ENCODE peak calls at places on chromosome 15, in ten cellular contexts. One of them, this sample, is unnamed.

GRCh38 chr15:75796321-75796720 is 46.9 kb upstream of the UBE2Q2 start:
- DNase-seq in NT2/D1: no peak
- DNase-seq in PC-3: no peak
- DNase-seq in uterus: no peak
- DNase-seq in mesenchymal stem cell: no peak
- DNase-seq in trophoblast cell: no peak
- DNase-seq in CD8-positive, alpha-beta T cell: no peak
- DNase-seq in GM23338: no peak
- DNase-seq in RWPE2: no peak
- DNase-seq in lung: no peak
- DNase-seq in this sample: no peak

GRCh38 chr15:50140097-50140496 is 21.1 kb upstream of the ATP8B4 start:
- DNase-seq in NT2/D1: no peak
- DNase-seq in PC-3: no peak
- DNase-seq in uterus: no peak
- DNase-seq in mesenchymal stem cell: peak; percentile 36
- DNase-seq in trophoblast cell: no peak
- DNase-seq in CD8-positive, alpha-beta T cell: no peak
- DNase-seq in GM23338: no peak
- DNase-seq in RWPE2: no peak
- DNase-seq in lung: no peak
- DNase-seq in this sample: no peak

GRCh38 chr15:42832577-42832976 is 88.0 kb downstream of the TTBK2 start:
- DNase-seq in NT2/D1: no peak
- DNase-seq in PC-3: peak; percentile 83
- DNase-seq in uterus: no peak
- DNase-seq in mesenchymal stem cell: peak; percentile 65
- DNase-seq in trophoblast cell: peak; percentile 74
- DNase-seq in CD8-positive, alpha-beta T cell: no peak
- DNase-seq in GM23338: no peak
- DNase-seq in RWPE2: peak; percentile 92
- DNase-seq in lung: no peak
- DNase-seq in this sample: no peak

GRCh38 chr15:22786868-22787698 is 639 bp downstream of the NIPA1 start:
- DNase-seq in NT2/D1: no peak
- DNase-seq in PC-3: peak; percentile 40
- DNase-seq in uterus: peak; percentile 21
- DNase-seq in mesenchymal stem cell: peak; percentile 44
- DNase-seq in trophoblast cell: peak; percentile 53
- DNase-seq in CD8-positive, alpha-beta T cell: no peak
- DNase-seq in GM23338: peak; percentile 66
- DNase-seq in RWPE2: no peak
- DNase-seq in lung: no peak
- DNase-seq in this sample: no peak

GRCh38 chr15:35696767-35697231 is 150.8 kb upstream of the DPH6 start:
- DNase-seq in NT2/D1: peak; percentile 25
- DNase-seq in PC-3: peak; percentile 85
- DNase-seq in uterus: no peak
- DNase-seq in mesenchymal stem cell: peak; percentile 85
- DNase-seq in trophoblast cell: peak; percentile 74
- DNase-seq in CD8-positive, alpha-beta T cell: no peak
- DNase-seq in GM23338: peak; percentile 28
- DNase-seq in RWPE2: no peak
- DNase-seq in lung: no peak
- DNase-seq in this sample: no peak

GRCh38 chr15:85837011-85837433 is 42.3 kb upstream of the KLHL25 start:
- DNase-seq in NT2/D1: no peak
- DNase-seq in PC-3: peak; percentile 79
- DNase-seq in uterus: no peak
- DNase-seq in mesenchymal stem cell: no peak
- DNase-seq in trophoblast cell: peak; percentile 55
- DNase-seq in CD8-positive, alpha-beta T cell: no peak
- DNase-seq in GM23338: no peak
- DNase-seq in RWPE2: no peak
- DNase-seq in lung: peak; percentile 33
- DNase-seq in this sample: no peak

GRCh38 chr15:55799287-55800212 is 56.6 kb upstream of the PRTG start:
- DNase-seq in NT2/D1: peak; percentile 51
- DNase-seq in PC-3: peak; percentile 43
- DNase-seq in uterus: no peak
- DNase-seq in mesenchymal stem cell: peak; percentile 68
- DNase-seq in trophoblast cell: peak; percentile 72
- DNase-seq in CD8-positive, alpha-beta T cell: no peak
- DNase-seq in GM23338: peak; percentile 90
- DNase-seq in RWPE2: no peak
- DNase-seq in lung: peak; percentile 64
- DNase-seq in this sample: no peak

GRCh38 chr15:64987136-64987535 is 2.6 kb downstream of the SPG21 start:
- DNase-seq in NT2/D1: no peak
- DNase-seq in PC-3: no peak
- DNase-seq in uterus: no peak
- DNase-seq in mesenchymal stem cell: no peak
- DNase-seq in trophoblast cell: no peak
- DNase-seq in CD8-positive, alpha-beta T cell: no peak
- DNase-seq in GM23338: no peak
- DNase-seq in RWPE2: no peak
- DNase-seq in lung: no peak
- DNase-seq in this sample: no peak

GRCh38 chr15:95169701-95170459 is 938.5 kb downstream of the MCTP2 start:
- DNase-seq in NT2/D1: no peak
- DNase-seq in PC-3: no peak
- DNase-seq in uterus: peak; percentile 83
- DNase-seq in mesenchymal stem cell: no peak
- DNase-seq in trophoblast cell: peak; percentile 5
- DNase-seq in CD8-positive, alpha-beta T cell: no peak
- DNase-seq in GM23338: no peak
- DNase-seq in RWPE2: no peak
- DNase-seq in lung: no peak
- DNase-seq in this sample: no peak

GRCh38 chr15:38253448-38253847 is 812 bp downstream of the SPRED1 start:
- DNase-seq in NT2/D1: no peak
- DNase-seq in PC-3: peak; percentile 82
- DNase-seq in uterus: no peak
- DNase-seq in mesenchymal stem cell: peak; percentile 58
- DNase-seq in trophoblast cell: peak; percentile 16
- DNase-seq in CD8-positive, alpha-beta T cell: no peak
- DNase-seq in GM23338: peak; percentile 60
- DNase-seq in RWPE2: no peak
- DNase-seq in lung: no peak
- DNase-seq in this sample: no peak

GRCh38 chr15:100002787-100003536 is 269.7 kb upstream of the LYSMD4 start:
- DNase-seq in NT2/D1: no peak
- DNase-seq in PC-3: no peak
- DNase-seq in uterus: no peak
- DNase-seq in mesenchymal stem cell: no peak
- DNase-seq in trophoblast cell: no peak
- DNase-seq in CD8-positive, alpha-beta T cell: no peak
- DNase-seq in GM23338: no peak
- DNase-seq in RWPE2: peak; percentile 57
- DNase-seq in lung: no peak
- DNase-seq in this sample: no peak

GRCh38 chr15:100005715-100006114 is 272.5 kb upstream of the LYSMD4 start:
- DNase-seq in NT2/D1: no peak
- DNase-seq in PC-3: no peak
- DNase-seq in uterus: no peak
- DNase-seq in mesenchymal stem cell: no peak
- DNase-seq in trophoblast cell: no peak
- DNase-seq in CD8-positive, alpha-beta T cell: no peak
- DNase-seq in GM23338: no peak
- DNase-seq in RWPE2: no peak
- DNase-seq in lung: no peak
- DNase-seq in this sample: no peak

GRCh38 chr15:100002091-100002620 is 268.9 kb upstream of the LYSMD4 start:
- DNase-seq in NT2/D1: no peak
- DNase-seq in PC-3: no peak
- DNase-seq in uterus: no peak
- DNase-seq in mesenchymal stem cell: no peak
- DNase-seq in trophoblast cell: no peak
- DNase-seq in CD8-positive, alpha-beta T cell: no peak
- DNase-seq in GM23338: peak; percentile 17
- DNase-seq in RWPE2: peak; percentile 66
- DNase-seq in lung: no peak
- DNase-seq in this sample: no peak

GRCh38 chr15:100007609-100008008 is 274.4 kb upstream of the LYSMD4 start:
- DNase-seq in NT2/D1: no peak
- DNase-seq in PC-3: no peak
- DNase-seq in uterus: no peak
- DNase-seq in mesenchymal stem cell: no peak
- DNase-seq in trophoblast cell: no peak
- DNase-seq in CD8-positive, alpha-beta T cell: no peak
- DNase-seq in GM23338: no peak
- DNase-seq in RWPE2: peak; percentile 68
- DNase-seq in lung: no peak
- DNase-seq in this sample: no peak

GRCh38 chr15:100005013-100005412 is 271.8 kb upstream of the LYSMD4 start:
- DNase-seq in NT2/D1: no peak
- DNase-seq in PC-3: no peak
- DNase-seq in uterus: no peak
- DNase-seq in mesenchymal stem cell: no peak
- DNase-seq in trophoblast cell: no peak
- DNase-seq in CD8-positive, alpha-beta T cell: no peak
- DNase-seq in GM23338: no peak
- DNase-seq in RWPE2: no peak
- DNase-seq in lung: no peak
- DNase-seq in this sample: no peak
- H3K4me1 ChIP-seq in NT2/D1: peaks cover 6% of the 10 kb centered on the region
- H3K4me1 ChIP-seq in PC-3: peaks cover 10% of the 10 kb centered on the region
- H3K4me1 ChIP-seq in uterus: no peaks in the 10 kb centered on the region
- H3K4me1 ChIP-seq in mesenchymal stem cell: no peaks in the 10 kb centered on the region
- H3K4me1 ChIP-seq in trophoblast cell: no peaks in the 10 kb centered on the region
- H3K4me1 ChIP-seq in CD8-positive, alpha-beta T cell: no peaks in the 10 kb centered on the region
- H3K4me1 ChIP-seq in GM23338: no peaks in the 10 kb centered on the region
- H3K4me1 ChIP-seq in RWPE2: no peaks in the 10 kb centered on the region
- H3K4me1 ChIP-seq in lung: no peaks in the 10 kb centered on the region
- H3K4me1 ChIP-seq in this sample: no peaks in the 10 kb centered on the region

GRCh38 chr15:77497108-77497737 is 76.5 kb downstream of the HMG20A start:
- DNase-seq in NT2/D1: no peak
- DNase-seq in PC-3: no peak
- DNase-seq in uterus: peak; percentile 43
- DNase-seq in mesenchymal stem cell: peak; percentile 35
- DNase-seq in trophoblast cell: peak; percentile 75
- DNase-seq in CD8-positive, alpha-beta T cell: no peak
- DNase-seq in GM23338: no peak
- DNase-seq in RWPE2: no peak
- DNase-seq in lung: no peak
- DNase-seq in this sample: no peak
- H3K4me1 ChIP-seq in NT2/D1: peaks cover 13% of the 10 kb centered on the region
- H3K4me1 ChIP-seq in PC-3: no peaks in the 10 kb centered on the region
- H3K4me1 ChIP-seq in uterus: peaks cover 13% of the 10 kb centered on the region
- H3K4me1 ChIP-seq in mesenchymal stem cell: peaks cover 23% of the 10 kb centered on the region
- H3K4me1 ChIP-seq in trophoblast cell: peaks cover 30% of the 10 kb centered on the region
- H3K4me1 ChIP-seq in CD8-positive, alpha-beta T cell: peaks cover 9% of the 10 kb centered on the region
- H3K4me1 ChIP-seq in GM23338: peaks cover 38% of the 10 kb centered on the region
- H3K4me1 ChIP-seq in RWPE2: peaks cover 10% of the 10 kb centered on the region
- H3K4me1 ChIP-seq in lung: peaks cover 25% of the 10 kb centered on the region
- H3K4me1 ChIP-seq in this sample: no peaks in the 10 kb centered on the region

GRCh38 chr15:60374209-60374608 is 23.6 kb downstream of the ANXA2 start:
- DNase-seq in NT2/D1: no peak
- DNase-seq in PC-3: no peak
- DNase-seq in uterus: no peak
- DNase-seq in mesenchymal stem cell: no peak
- DNase-seq in trophoblast cell: no peak
- DNase-seq in CD8-positive, alpha-beta T cell: no peak
- DNase-seq in GM23338: no peak
- DNase-seq in RWPE2: no peak
- DNase-seq in lung: no peak
- DNase-seq in this sample: no peak
- H3K4me1 ChIP-seq in NT2/D1: peaks cover 7% of the 10 kb centered on the region
- H3K4me1 ChIP-seq in PC-3: peaks cover 91% of the 10 kb centered on the region
- H3K4me1 ChIP-seq in uterus: no peaks in the 10 kb centered on the region
- H3K4me1 ChIP-seq in mesenchymal stem cell: peaks cover 22% of the 10 kb centered on the region
- H3K4me1 ChIP-seq in trophoblast cell: peaks cover 27% of the 10 kb centered on the region
- H3K4me1 ChIP-seq in CD8-positive, alpha-beta T cell: no peaks in the 10 kb centered on the region
- H3K4me1 ChIP-seq in GM23338: peaks cover 14% of the 10 kb centered on the region
- H3K4me1 ChIP-seq in RWPE2: peaks cover 97% of the 10 kb centered on the region
- H3K4me1 ChIP-seq in lung: peaks cover 44% of the 10 kb centered on the region
- H3K4me1 ChIP-seq in this sample: peaks cover 4% of the 10 kb centered on the region

DNA sequence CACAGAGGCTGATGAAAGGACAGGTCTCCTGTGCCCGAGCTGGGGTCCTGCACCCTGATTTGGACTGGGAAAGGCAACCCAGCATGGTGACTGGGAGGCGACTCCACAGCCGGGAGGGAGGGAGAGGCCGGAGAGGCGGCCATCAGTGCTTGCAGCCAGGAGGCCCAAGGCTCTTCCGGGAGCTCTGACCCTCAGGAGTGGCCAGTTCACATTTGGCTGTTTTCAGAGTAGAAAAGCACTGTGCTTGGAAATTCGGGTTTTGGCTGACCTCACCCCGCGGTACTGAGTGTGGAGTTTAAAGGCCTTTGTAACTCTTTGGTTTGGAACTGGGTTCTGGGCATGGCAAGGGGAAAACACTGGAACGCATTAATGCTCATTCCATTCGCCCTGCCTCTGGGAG is 31.9 kb downstream of the SMAD6 start:
- DNase-seq in NT2/D1: no peak
- DNase-seq in PC-3: no peak
- DNase-seq in uterus: no peak
- DNase-seq in mesenchymal stem cell: no peak
- DNase-seq in trophoblast cell: peak; percentile 23
- DNase-seq in CD8-positive, alpha-beta T cell: no peak
- DNase-seq in GM23338: no peak
- DNase-seq in RWPE2: no peak
- DNase-seq in lung: no peak
- DNase-seq in this sample: no peak
- H3K4me1 ChIP-seq in NT2/D1: peaks cover 7% of the 10 kb centered on the region
- H3K4me1 ChIP-seq in PC-3: peaks cover 17% of the 10 kb centered on the region
- H3K4me1 ChIP-seq in uterus: peaks cover 12% of the 10 kb centered on the region
- H3K4me1 ChIP-seq in mesenchymal stem cell: peaks cover 16% of the 10 kb centered on the region
- H3K4me1 ChIP-seq in trophoblast cell: peaks cover 5% of the 10 kb centered on the region
- H3K4me1 ChIP-seq in CD8-positive, alpha-beta T cell: no peaks in the 10 kb centered on the region
- H3K4me1 ChIP-seq in GM23338: peaks cover 15% of the 10 kb centered on the region
- H3K4me1 ChIP-seq in RWPE2: peaks cover 2% of the 10 kb centered on the region
- H3K4me1 ChIP-seq in lung: peaks cover 9% of the 10 kb centered on the region
- H3K4me1 ChIP-seq in this sample: no peaks in the 10 kb centered on the region

DNA sequence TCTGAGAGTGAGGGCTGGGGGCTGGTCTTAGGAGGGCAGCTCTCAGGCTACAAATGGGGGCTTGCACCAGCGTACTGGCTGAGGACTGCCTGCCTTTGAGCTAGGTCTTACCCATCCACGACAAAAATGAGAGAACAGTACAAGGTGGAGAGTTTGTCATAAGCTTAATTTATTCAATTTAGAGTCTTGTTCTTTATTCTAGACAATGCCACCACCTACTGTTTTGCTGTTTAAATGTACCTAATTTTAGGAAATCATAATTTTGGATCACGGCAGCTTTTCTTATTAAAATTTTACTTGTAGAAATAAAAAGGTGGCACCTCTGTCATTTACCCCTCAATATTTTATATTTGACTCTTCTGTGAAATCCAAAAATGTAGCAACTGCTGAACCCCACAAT is 88.4 kb downstream of the SLCO3A1 start:
- DNase-seq in NT2/D1: no peak
- DNase-seq in PC-3: peak; percentile 25
- DNase-seq in uterus: no peak
- DNase-seq in mesenchymal stem cell: no peak
- DNase-seq in trophoblast cell: no peak
- DNase-seq in CD8-positive, alpha-beta T cell: no peak
- DNase-seq in GM23338: no peak
- DNase-seq in RWPE2: no peak
- DNase-seq in lung: no peak
- DNase-seq in this sample: no peak
- H3K4me1 ChIP-seq in NT2/D1: peaks cover 12% of the 10 kb centered on the region
- H3K4me1 ChIP-seq in PC-3: peaks cover 16% of the 10 kb centered on the region
- H3K4me1 ChIP-seq in uterus: peaks cover 5% of the 10 kb centered on the region
- H3K4me1 ChIP-seq in mesenchymal stem cell: peaks cover 5% of the 10 kb centered on the region
- H3K4me1 ChIP-seq in trophoblast cell: peaks cover 11% of the 10 kb centered on the region
- H3K4me1 ChIP-seq in CD8-positive, alpha-beta T cell: no peaks in the 10 kb centered on the region
- H3K4me1 ChIP-seq in GM23338: peaks cover 26% of the 10 kb centered on the region
- H3K4me1 ChIP-seq in RWPE2: peaks cover 37% of the 10 kb centered on the region
- H3K4me1 ChIP-seq in lung: peaks cover 21% of the 10 kb centered on the region
- H3K4me1 ChIP-seq in this sample: peaks cover 38% of the 10 kb centered on the region

GRCh38 chr15:98712845-98713584 is 64.7 kb downstream of the IGF1R start:
- DNase-seq in NT2/D1: no peak
- DNase-seq in PC-3: no peak
- DNase-seq in uterus: no peak
- DNase-seq in mesenchymal stem cell: no peak
- DNase-seq in trophoblast cell: no peak
- DNase-seq in CD8-positive, alpha-beta T cell: no peak
- DNase-seq in GM23338: no peak
- DNase-seq in RWPE2: no peak
- DNase-seq in lung: no peak
- DNase-seq in this sample: no peak
- H3K4me1 ChIP-seq in NT2/D1: peaks cover 13% of the 10 kb centered on the region
- H3K4me1 ChIP-seq in PC-3: peaks cover 12% of the 10 kb centered on the region
- H3K4me1 ChIP-seq in uterus: peaks cover 19% of the 10 kb centered on the region
- H3K4me1 ChIP-seq in mesenchymal stem cell: peaks cover 8% of the 10 kb centered on the region
- H3K4me1 ChIP-seq in trophoblast cell: peaks cover 41% of the 10 kb centered on the region
- H3K4me1 ChIP-seq in CD8-positive, alpha-beta T cell: peaks cover 53% of the 10 kb centered on the region
- H3K4me1 ChIP-seq in GM23338: peaks cover 91% of the 10 kb centered on the region
- H3K4me1 ChIP-seq in RWPE2: peaks cover 11% of the 10 kb centered on the region
- H3K4me1 ChIP-seq in lung: peaks cover 22% of the 10 kb centered on the region
- H3K4me1 ChIP-seq in this sample: peaks cover 12% of the 10 kb centered on the region